ENCODE peak calls at places on chromosomes 3 and 15, in ten cellular contexts. One of them, this sample, is unnamed.

GRCh38 chr15:48557335-48557734 is 88.2 kb downstream of the FBN1 start:
- DNase-seq in GM23248: no peak
- DNase-seq in transverse colon: no peak
- DNase-seq in tibial nerve: no peak
- DNase-seq in GM23338: peak; percentile 3
- DNase-seq in right atrium auricular region: no peak
- DNase-seq in endodermal cell: no peak
- DNase-seq in cardiac muscle cell: no peak
- DNase-seq in adrenal gland: no peak
- DNase-seq in CD4-positive, CD25-positive, alpha-beta regulatory T cell: no peak
- DNase-seq in this sample: no peak

GRCh38 chr3:173398111-173398479 is 551 bp downstream of the NLGN1 start:
- DNase-seq in GM23248: peak; percentile 76
- DNase-seq in transverse colon: no peak
- DNase-seq in tibial nerve: peak; percentile 49
- DNase-seq in GM23338: peak; percentile 59
- DNase-seq in right atrium auricular region: no peak
- DNase-seq in endodermal cell: no peak
- DNase-seq in cardiac muscle cell: peak; percentile 78
- DNase-seq in adrenal gland: no peak
- DNase-seq in CD4-positive, CD25-positive, alpha-beta regulatory T cell: no peak
- DNase-seq in this sample: no peak

GRCh38 chr3:149662240-149662887 is 4.5 kb upstream of the WWTR1 start:
- DNase-seq in GM23248: peak; percentile 52
- DNase-seq in transverse colon: no peak
- DNase-seq in tibial nerve: no peak
- DNase-seq in GM23338: no peak
- DNase-seq in right atrium auricular region: no peak
- DNase-seq in endodermal cell: no peak
- DNase-seq in cardiac muscle cell: no peak
- DNase-seq in adrenal gland: no peak
- DNase-seq in CD4-positive, CD25-positive, alpha-beta regulatory T cell: no peak
- DNase-seq in this sample: no peak

GRCh38 chr3:170640737-170641171 is 54.9 kb upstream of the SLC7A14 start:
- DNase-seq in GM23248: no peak
- DNase-seq in transverse colon: no peak
- DNase-seq in tibial nerve: no peak
- DNase-seq in GM23338: no peak
- DNase-seq in right atrium auricular region: no peak
- DNase-seq in endodermal cell: no peak
- DNase-seq in cardiac muscle cell: no peak
- DNase-seq in adrenal gland: no peak
- DNase-seq in CD4-positive, CD25-positive, alpha-beta regulatory T cell: no peak
- DNase-seq in this sample: no peak

GRCh38 chr3:86794336-86795065 is 196.4 kb downstream of the VGLL3 start:
- DNase-seq in GM23248: peak; percentile 41
- DNase-seq in transverse colon: no peak
- DNase-seq in tibial nerve: no peak
- DNase-seq in GM23338: peak; percentile 5
- DNase-seq in right atrium auricular region: no peak
- DNase-seq in endodermal cell: no peak
- DNase-seq in cardiac muscle cell: peak; percentile 48
- DNase-seq in adrenal gland: no peak
- DNase-seq in CD4-positive, CD25-positive, alpha-beta regulatory T cell: no peak
- DNase-seq in this sample: no peak

GRCh38 chr3:128452678-128453275 is 13.9 kb downstream of the DNAJB8 start:
- DNase-seq in GM23248: no peak
- DNase-seq in transverse colon: no peak
- DNase-seq in tibial nerve: no peak
- DNase-seq in GM23338: no peak
- DNase-seq in right atrium auricular region: no peak
- DNase-seq in endodermal cell: no peak
- DNase-seq in cardiac muscle cell: no peak
- DNase-seq in adrenal gland: no peak
- DNase-seq in CD4-positive, CD25-positive, alpha-beta regulatory T cell: no peak
- DNase-seq in this sample: no peak

GRCh38 chr3:184361532-184361931 is at the start of the genes CLCN2 and POLR2H:
- DNase-seq in GM23248: peak; percentile 75
- DNase-seq in transverse colon: peak; percentile 65
- DNase-seq in tibial nerve: no peak
- DNase-seq in GM23338: peak; percentile 80
- DNase-seq in right atrium auricular region: no peak
- DNase-seq in endodermal cell: no peak
- DNase-seq in cardiac muscle cell: peak; percentile 69
- DNase-seq in adrenal gland: no peak
- DNase-seq in CD4-positive, CD25-positive, alpha-beta regulatory T cell: peak; percentile 43
- DNase-seq in this sample: peak; percentile 73

GRCh38 chr3:60636846-60637245 is 614.4 kb downstream of the FHIT start:
- DNase-seq in GM23248: peak; percentile 45
- DNase-seq in transverse colon: no peak
- DNase-seq in tibial nerve: no peak
- DNase-seq in GM23338: peak; percentile 44
- DNase-seq in right atrium auricular region: no peak
- DNase-seq in endodermal cell: peak; percentile 65
- DNase-seq in cardiac muscle cell: no peak
- DNase-seq in adrenal gland: no peak
- DNase-seq in CD4-positive, CD25-positive, alpha-beta regulatory T cell: no peak
- DNase-seq in this sample: no peak

GRCh38 chr3:165404357-165405042 is 208.3 kb upstream of the SLITRK3 start:
- DNase-seq in GM23248: no peak
- DNase-seq in transverse colon: no peak
- DNase-seq in tibial nerve: no peak
- DNase-seq in GM23338: no peak
- DNase-seq in right atrium auricular region: no peak
- DNase-seq in endodermal cell: peak; percentile 47
- DNase-seq in cardiac muscle cell: no peak
- DNase-seq in adrenal gland: no peak
- DNase-seq in CD4-positive, CD25-positive, alpha-beta regulatory T cell: no peak
- DNase-seq in this sample: no peak

GRCh38 chr3:165505657-165506056 is 309.5 kb upstream of the SLITRK3 start:
- DNase-seq in GM23248: no peak
- DNase-seq in transverse colon: no peak
- DNase-seq in tibial nerve: no peak
- DNase-seq in GM23338: no peak
- DNase-seq in right atrium auricular region: no peak
- DNase-seq in endodermal cell: no peak
- DNase-seq in cardiac muscle cell: no peak
- DNase-seq in adrenal gland: no peak
- DNase-seq in CD4-positive, CD25-positive, alpha-beta regulatory T cell: no peak
- DNase-seq in this sample: no peak

GRCh38 chr3:49803464-49804140 is 541 bp downstream of the INKA1 start:
- DNase-seq in GM23248: peak; percentile 60
- DNase-seq in transverse colon: peak; percentile 52
- DNase-seq in tibial nerve: no peak
- DNase-seq in GM23338: peak; percentile 76
- DNase-seq in right atrium auricular region: peak; percentile 62
- DNase-seq in endodermal cell: no peak
- DNase-seq in cardiac muscle cell: peak; percentile 61
- DNase-seq in adrenal gland: no peak
- DNase-seq in CD4-positive, CD25-positive, alpha-beta regulatory T cell: peak; percentile 47
- DNase-seq in this sample: no peak

DNA sequence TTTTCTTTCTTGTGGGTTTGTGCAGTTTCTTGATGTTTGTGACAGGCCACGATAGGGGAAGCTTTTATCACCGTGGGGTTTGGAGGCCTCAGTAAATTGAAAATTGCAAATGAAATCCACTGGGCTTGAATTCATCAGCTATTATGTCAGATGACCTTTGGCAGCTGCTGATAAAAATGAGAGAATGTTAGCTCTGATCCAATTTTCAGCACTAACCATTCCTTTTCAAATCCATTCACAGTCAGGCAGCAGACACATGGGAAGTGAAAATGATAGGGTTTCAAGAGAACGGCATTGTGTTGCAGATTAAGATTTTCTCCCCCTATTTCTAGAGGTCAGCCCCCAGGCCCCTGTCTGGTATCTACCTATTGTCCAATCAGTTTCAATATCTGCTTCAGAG is 176.8 kb upstream of the SOX2 start:
- DNase-seq in GM23248: no peak
- DNase-seq in transverse colon: no peak
- DNase-seq in tibial nerve: no peak
- DNase-seq in GM23338: no peak
- DNase-seq in right atrium auricular region: no peak
- DNase-seq in endodermal cell: no peak
- DNase-seq in cardiac muscle cell: no peak
- DNase-seq in adrenal gland: no peak
- DNase-seq in CD4-positive, CD25-positive, alpha-beta regulatory T cell: no peak
- DNase-seq in this sample: no peak
- H3K4me3 ChIP-seq in GM23248: no peak overlapping the region
- H3K4me3 ChIP-seq in transverse colon: no peak overlapping the region
- H3K4me3 ChIP-seq in tibial nerve: no peak overlapping the region
- H3K4me3 ChIP-seq in GM23338: no peak overlapping the region
- H3K4me3 ChIP-seq in right atrium auricular region: no peak overlapping the region
- H3K4me3 ChIP-seq in endodermal cell: no peak overlapping the region
- H3K4me3 ChIP-seq in cardiac muscle cell: no peak overlapping the region
- H3K4me3 ChIP-seq in adrenal gland: no peak overlapping the region
- H3K4me3 ChIP-seq in CD4-positive, CD25-positive, alpha-beta regulatory T cell: no peak overlapping the region
- H3K4me3 ChIP-seq in this sample: no peak overlapping the region

DNA sequence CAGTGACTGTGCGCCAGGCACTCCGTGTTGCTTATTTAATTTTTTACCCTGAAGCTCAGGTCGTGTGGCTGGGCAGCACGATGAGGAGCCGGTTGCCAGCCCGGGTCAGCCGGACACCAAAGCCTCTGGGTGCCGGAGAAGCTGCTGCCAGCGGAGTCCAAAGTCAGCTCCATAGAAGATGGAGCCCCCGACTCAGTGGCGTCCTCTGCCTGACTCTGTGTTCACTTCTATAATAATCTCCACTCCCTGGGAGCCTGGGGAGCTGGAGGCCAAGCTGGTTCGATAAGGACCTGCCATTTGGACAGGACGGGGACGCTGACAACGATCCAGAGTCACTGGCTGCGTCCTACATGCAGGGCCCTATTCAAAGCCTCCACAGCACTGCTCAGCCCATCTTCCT is 78.6 kb downstream of the VGLL4 start:
- DNase-seq in GM23248: no peak
- DNase-seq in transverse colon: no peak
- DNase-seq in tibial nerve: no peak
- DNase-seq in GM23338: no peak
- DNase-seq in right atrium auricular region: no peak
- DNase-seq in endodermal cell: peak; percentile 34
- DNase-seq in cardiac muscle cell: no peak
- DNase-seq in adrenal gland: no peak
- DNase-seq in CD4-positive, CD25-positive, alpha-beta regulatory T cell: no peak
- DNase-seq in this sample: no peak
- H3K4me1 ChIP-seq in GM23248: peaks cover 29% of the 10 kb centered on the region
- H3K4me1 ChIP-seq in transverse colon: peaks cover 15% of the 10 kb centered on the region
- H3K4me1 ChIP-seq in tibial nerve: peaks cover 82% of the 10 kb centered on the region
- H3K4me1 ChIP-seq in GM23338: no peaks in the 10 kb centered on the region
- H3K4me1 ChIP-seq in right atrium auricular region: no peaks in the 10 kb centered on the region
- H3K4me1 ChIP-seq in endodermal cell: peaks cover 5% of the 10 kb centered on the region
- H3K4me1 ChIP-seq in cardiac muscle cell: peaks cover 6% of the 10 kb centered on the region
- H3K4me1 ChIP-seq in adrenal gland: peaks cover 42% of the 10 kb centered on the region
- H3K4me1 ChIP-seq in CD4-positive, CD25-positive, alpha-beta regulatory T cell: no peaks in the 10 kb centered on the region
- H3K4me1 ChIP-seq in this sample: peaks cover 44% of the 10 kb centered on the region

DNA sequence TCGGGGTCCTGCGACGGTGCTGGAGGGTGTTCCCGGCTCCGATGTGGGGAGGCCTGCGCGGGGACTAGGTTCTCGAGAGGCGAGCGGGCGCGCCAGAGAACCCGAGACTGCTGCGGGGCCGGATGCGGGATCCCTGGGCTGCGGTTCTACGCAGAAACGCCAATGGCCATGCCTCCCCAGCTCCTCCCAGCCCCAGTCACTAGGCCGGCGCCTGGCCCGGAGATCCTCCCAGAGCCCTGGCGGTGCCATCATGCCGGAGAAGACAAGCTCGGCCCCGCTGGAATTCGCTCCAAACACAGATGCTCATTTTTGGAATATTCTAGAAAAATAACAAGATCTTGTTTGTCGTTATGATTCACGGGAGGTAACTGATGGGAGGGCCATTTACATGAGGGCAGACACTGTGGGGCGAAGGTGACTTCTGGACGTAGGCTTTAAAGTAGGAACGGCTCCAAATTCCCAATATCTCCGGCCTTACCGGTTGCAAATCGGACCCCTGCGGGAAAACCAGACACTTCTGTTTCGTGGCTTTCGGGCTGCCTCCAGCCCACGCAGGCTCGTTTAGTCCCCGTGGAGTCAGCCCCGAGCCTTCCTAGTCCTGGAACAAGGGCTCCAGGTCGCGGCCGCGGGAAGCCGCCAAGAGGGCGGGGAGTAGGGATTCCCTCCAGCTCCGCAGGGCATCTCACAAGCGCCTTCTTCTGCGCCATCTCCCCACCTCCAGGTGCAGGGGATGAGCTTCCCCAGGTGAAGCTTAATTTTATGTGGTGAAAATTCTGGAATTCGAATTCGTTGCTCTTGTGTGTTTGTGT is 74.8 kb upstream of the POLG start:
- DNase-seq in GM23248: no peak
- DNase-seq in transverse colon: no peak
- DNase-seq in tibial nerve: no peak
- DNase-seq in GM23338: no peak
- DNase-seq in right atrium auricular region: no peak
- DNase-seq in endodermal cell: peak; percentile 68
- DNase-seq in cardiac muscle cell: no peak
- DNase-seq in adrenal gland: no peak
- DNase-seq in CD4-positive, CD25-positive, alpha-beta regulatory T cell: no peak
- DNase-seq in this sample: no peak
- H3K27me3 ChIP-seq in GM23248: peaks cover 100% of the 10 kb centered on the region
- H3K27me3 ChIP-seq in transverse colon: peaks cover 100% of the 10 kb centered on the region
- H3K27me3 ChIP-seq in tibial nerve: peaks cover 100% of the 10 kb centered on the region
- H3K27me3 ChIP-seq in GM23338: peaks cover 100% of the 10 kb centered on the region
- H3K27me3 ChIP-seq in right atrium auricular region: peaks cover 73% of the 10 kb centered on the region
- H3K27me3 ChIP-seq in endodermal cell: peaks cover 100% of the 10 kb centered on the region
- H3K27me3 ChIP-seq in cardiac muscle cell: peaks cover 100% of the 10 kb centered on the region
- H3K27me3 ChIP-seq in adrenal gland: peaks cover 96% of the 10 kb centered on the region
- H3K27me3 ChIP-seq in CD4-positive, CD25-positive, alpha-beta regulatory T cell: peaks cover 54% of the 10 kb centered on the region
- H3K27me3 ChIP-seq in this sample: peaks cover 66% of the 10 kb centered on the region

GRCh38 chr3:55296035-55296434 is 191.1 kb downstream of the WNT5A start:
- DNase-seq in GM23248: peak; percentile 88
- DNase-seq in transverse colon: no peak
- DNase-seq in tibial nerve: no peak
- DNase-seq in GM23338: no peak
- DNase-seq in right atrium auricular region: no peak
- DNase-seq in endodermal cell: no peak
- DNase-seq in cardiac muscle cell: peak; percentile 22
- DNase-seq in adrenal gland: no peak
- DNase-seq in CD4-positive, CD25-positive, alpha-beta regulatory T cell: no peak
- DNase-seq in this sample: no peak

GRCh38 chr3:55296781-55297180 is 190.3 kb downstream of the WNT5A start:
- DNase-seq in GM23248: peak; percentile 38
- DNase-seq in transverse colon: no peak
- DNase-seq in tibial nerve: no peak
- DNase-seq in GM23338: no peak
- DNase-seq in right atrium auricular region: no peak
- DNase-seq in endodermal cell: no peak
- DNase-seq in cardiac muscle cell: no peak
- DNase-seq in adrenal gland: no peak
- DNase-seq in CD4-positive, CD25-positive, alpha-beta regulatory T cell: no peak
- DNase-seq in this sample: no peak

GRCh38 chr3:55297235-55297634 is 189.9 kb downstream of the WNT5A start:
- DNase-seq in GM23248: peak; percentile 9
- DNase-seq in transverse colon: no peak
- DNase-seq in tibial nerve: no peak
- DNase-seq in GM23338: no peak
- DNase-seq in right atrium auricular region: no peak
- DNase-seq in endodermal cell: no peak
- DNase-seq in cardiac muscle cell: no peak
- DNase-seq in adrenal gland: no peak
- DNase-seq in CD4-positive, CD25-positive, alpha-beta regulatory T cell: no peak
- DNase-seq in this sample: no peak

GRCh38 chr3:55300701-55301100 is 186.4 kb downstream of the WNT5A start:
- DNase-seq in GM23248: no peak
- DNase-seq in transverse colon: no peak
- DNase-seq in tibial nerve: no peak
- DNase-seq in GM23338: no peak
- DNase-seq in right atrium auricular region: no peak
- DNase-seq in endodermal cell: no peak
- DNase-seq in cardiac muscle cell: no peak
- DNase-seq in adrenal gland: no peak
- DNase-seq in CD4-positive, CD25-positive, alpha-beta regulatory T cell: no peak
- DNase-seq in this sample: no peak

GRCh38 chr3:55297706-55298105 is 189.4 kb downstream of the WNT5A start:
- DNase-seq in GM23248: no peak
- DNase-seq in transverse colon: no peak
- DNase-seq in tibial nerve: no peak
- DNase-seq in GM23338: no peak
- DNase-seq in right atrium auricular region: no peak
- DNase-seq in endodermal cell: no peak
- DNase-seq in cardiac muscle cell: no peak
- DNase-seq in adrenal gland: no peak
- DNase-seq in CD4-positive, CD25-positive, alpha-beta regulatory T cell: no peak
- DNase-seq in this sample: no peak
- H3K4me3 ChIP-seq in GM23248: no peak overlapping the region
- H3K4me3 ChIP-seq in transverse colon: no peak overlapping the region
- H3K4me3 ChIP-seq in tibial nerve: no peak overlapping the region
- H3K4me3 ChIP-seq in GM23338: no peak overlapping the region
- H3K4me3 ChIP-seq in right atrium auricular region: no peak overlapping the region
- H3K4me3 ChIP-seq in endodermal cell: no peak overlapping the region
- H3K4me3 ChIP-seq in cardiac muscle cell: no peak overlapping the region
- H3K4me3 ChIP-seq in adrenal gland: no peak overlapping the region
- H3K4me3 ChIP-seq in CD4-positive, CD25-positive, alpha-beta regulatory T cell: no peak overlapping the region
- H3K4me3 ChIP-seq in this sample: no peak overlapping the region

This sample was measured in psoas muscle.